ENCODE peak calls at places on chromosome 12, in ten cellular contexts. One of them, this sample, is unnamed.

GRCh38 chr12:52521581-52522266 is 1.5 kb upstream of the KRT5 start:
- DNase-seq in EL: peak; percentile 78
- DNase-seq in HEK293T: no peak
- DNase-seq in H4: peak; percentile 29
- DNase-seq in NCI-H2081 treated with DMSO at 0.1 percent for 48 hours: no peak
- DNase-seq in AG20443: peak; percentile 74
- DNase-seq in COR-L47: no peak
- DNase-seq in ELR: peak; percentile 66
- DNase-seq in activated effector memory CD4-positive, alpha-beta T cell treated with anti-CD3 and anti-CD28 coated beads, Interleukin-2, amount 50 U/mL, for 16 hours: no peak
- DNase-seq in ecto neural progenitor cell: peak; percentile 50
- DNase-seq in this sample: no peak

GRCh38 chr12:89029961-89030360 is 322.3 kb downstream of the DUSP6 start:
- DNase-seq in EL: peak; percentile 11
- DNase-seq in HEK293T: no peak
- DNase-seq in H4: no peak
- DNase-seq in NCI-H2081 treated with DMSO at 0.1 percent for 48 hours: no peak
- DNase-seq in AG20443: peak; percentile 8
- DNase-seq in COR-L47: no peak
- DNase-seq in ELR: no peak
- DNase-seq in activated effector memory CD4-positive, alpha-beta T cell treated with anti-CD3 and anti-CD28 coated beads, Interleukin-2, amount 50 U/mL, for 16 hours: no peak
- DNase-seq in ecto neural progenitor cell: no peak
- DNase-seq in this sample: no peak

GRCh38 chr12:104669851-104670337 is 213.1 kb downstream of the CHST11 start:
- DNase-seq in EL: no peak
- DNase-seq in HEK293T: no peak
- DNase-seq in H4: no peak
- DNase-seq in NCI-H2081 treated with DMSO at 0.1 percent for 48 hours: no peak
- DNase-seq in AG20443: no peak
- DNase-seq in COR-L47: no peak
- DNase-seq in ELR: no peak
- DNase-seq in activated effector memory CD4-positive, alpha-beta T cell treated with anti-CD3 and anti-CD28 coated beads, Interleukin-2, amount 50 U/mL, for 16 hours: no peak
- DNase-seq in ecto neural progenitor cell: no peak
- DNase-seq in this sample: peak; percentile 86

GRCh38 chr12:120625557-120626419 is 14.6 kb upstream of the CABP1 start:
- DNase-seq in EL: no peak
- DNase-seq in HEK293T: peak; percentile 51
- DNase-seq in H4: no peak
- DNase-seq in NCI-H2081 treated with DMSO at 0.1 percent for 48 hours: no peak
- DNase-seq in AG20443: no peak
- DNase-seq in COR-L47: no peak
- DNase-seq in ELR: no peak
- DNase-seq in activated effector memory CD4-positive, alpha-beta T cell treated with anti-CD3 and anti-CD28 coated beads, Interleukin-2, amount 50 U/mL, for 16 hours: peak; percentile 67
- DNase-seq in ecto neural progenitor cell: no peak
- DNase-seq in this sample: no peak

GRCh38 chr12:131784909-131785762 is 43.1 kb upstream of the MMP17 start:
- DNase-seq in EL: no peak
- DNase-seq in HEK293T: no peak
- DNase-seq in H4: no peak
- DNase-seq in NCI-H2081 treated with DMSO at 0.1 percent for 48 hours: no peak
- DNase-seq in AG20443: no peak
- DNase-seq in COR-L47: no peak
- DNase-seq in ELR: no peak
- DNase-seq in activated effector memory CD4-positive, alpha-beta T cell treated with anti-CD3 and anti-CD28 coated beads, Interleukin-2, amount 50 U/mL, for 16 hours: peak; percentile 28
- DNase-seq in ecto neural progenitor cell: no peak
- DNase-seq in this sample: no peak

GRCh38 chr12:122080149-122081107 is 1.9 kb downstream of the MLXIP start:
- DNase-seq in EL: peak; percentile 89
- DNase-seq in HEK293T: no peak
- DNase-seq in H4: peak; percentile 49
- DNase-seq in NCI-H2081 treated with DMSO at 0.1 percent for 48 hours: no peak
- DNase-seq in AG20443: peak; percentile 68
- DNase-seq in COR-L47: peak; percentile 22
- DNase-seq in ELR: peak; percentile 91
- DNase-seq in activated effector memory CD4-positive, alpha-beta T cell treated with anti-CD3 and anti-CD28 coated beads, Interleukin-2, amount 50 U/mL, for 16 hours: peak; percentile 64
- DNase-seq in ecto neural progenitor cell: no peak
- DNase-seq in this sample: peak; percentile 81

GRCh38 chr12:95733156-95733825 is 57.3 kb downstream of the NTN4 start:
- DNase-seq in EL: peak; percentile 89
- DNase-seq in HEK293T: peak; percentile 33
- DNase-seq in H4: peak; percentile 86
- DNase-seq in NCI-H2081 treated with DMSO at 0.1 percent for 48 hours: no peak
- DNase-seq in AG20443: peak; percentile 79
- DNase-seq in COR-L47: no peak
- DNase-seq in ELR: peak; percentile 82
- DNase-seq in activated effector memory CD4-positive, alpha-beta T cell treated with anti-CD3 and anti-CD28 coated beads, Interleukin-2, amount 50 U/mL, for 16 hours: no peak
- DNase-seq in ecto neural progenitor cell: no peak
- DNase-seq in this sample: no peak

GRCh38 chr12:76922821-76923315 is 44.0 kb upstream of the CSRP2 start:
- DNase-seq in EL: peak; percentile 43
- DNase-seq in HEK293T: no peak
- DNase-seq in H4: no peak
- DNase-seq in NCI-H2081 treated with DMSO at 0.1 percent for 48 hours: no peak
- DNase-seq in AG20443: no peak
- DNase-seq in COR-L47: no peak
- DNase-seq in ELR: peak; percentile 17
- DNase-seq in activated effector memory CD4-positive, alpha-beta T cell treated with anti-CD3 and anti-CD28 coated beads, Interleukin-2, amount 50 U/mL, for 16 hours: no peak
- DNase-seq in ecto neural progenitor cell: no peak
- DNase-seq in this sample: no peak

GRCh38 chr12:19800884-19801283 is 361.6 kb downstream of the AEBP2 start:
- DNase-seq in EL: no peak
- DNase-seq in HEK293T: no peak
- DNase-seq in H4: no peak
- DNase-seq in NCI-H2081 treated with DMSO at 0.1 percent for 48 hours: no peak
- DNase-seq in AG20443: no peak
- DNase-seq in COR-L47: no peak
- DNase-seq in ELR: no peak
- DNase-seq in activated effector memory CD4-positive, alpha-beta T cell treated with anti-CD3 and anti-CD28 coated beads, Interleukin-2, amount 50 U/mL, for 16 hours: no peak
- DNase-seq in ecto neural progenitor cell: no peak
- DNase-seq in this sample: no peak

GRCh38 chr12:22255097-22255496 is 79.4 kb downstream of the ST8SIA1 start:
- DNase-seq in EL: peak; percentile 48
- DNase-seq in HEK293T: no peak
- DNase-seq in H4: no peak
- DNase-seq in NCI-H2081 treated with DMSO at 0.1 percent for 48 hours: no peak
- DNase-seq in AG20443: no peak
- DNase-seq in COR-L47: no peak
- DNase-seq in ELR: peak; percentile 73
- DNase-seq in activated effector memory CD4-positive, alpha-beta T cell treated with anti-CD3 and anti-CD28 coated beads, Interleukin-2, amount 50 U/mL, for 16 hours: no peak
- DNase-seq in ecto neural progenitor cell: peak; percentile 81
- DNase-seq in this sample: no peak

GRCh38 chr12:56261503-56262230 is 3.5 kb upstream of the ANKRD52 start:
- DNase-seq in EL: peak; percentile 95
- DNase-seq in HEK293T: no peak
- DNase-seq in H4: no peak
- DNase-seq in NCI-H2081 treated with DMSO at 0.1 percent for 48 hours: no peak
- DNase-seq in AG20443: peak; percentile 84
- DNase-seq in COR-L47: no peak
- DNase-seq in ELR: peak; percentile 93
- DNase-seq in activated effector memory CD4-positive, alpha-beta T cell treated with anti-CD3 and anti-CD28 coated beads, Interleukin-2, amount 50 U/mL, for 16 hours: no peak
- DNase-seq in ecto neural progenitor cell: no peak
- DNase-seq in this sample: no peak

GRCh38 chr12:105480162-105480561 is 149.7 kb downstream of the C12orf75 start:
- DNase-seq in EL: peak; percentile 71
- DNase-seq in HEK293T: no peak
- DNase-seq in H4: no peak
- DNase-seq in NCI-H2081 treated with DMSO at 0.1 percent for 48 hours: no peak
- DNase-seq in AG20443: no peak
- DNase-seq in COR-L47: no peak
- DNase-seq in ELR: peak; percentile 52
- DNase-seq in activated effector memory CD4-positive, alpha-beta T cell treated with anti-CD3 and anti-CD28 coated beads, Interleukin-2, amount 50 U/mL, for 16 hours: no peak
- DNase-seq in ecto neural progenitor cell: no peak
- DNase-seq in this sample: no peak

GRCh38 chr12:101759396-101760047 is 20.3 kb upstream of the SYCP3 start:
- DNase-seq in EL: peak; percentile 35
- DNase-seq in HEK293T: peak; percentile 55
- DNase-seq in H4: peak; percentile 27
- DNase-seq in NCI-H2081 treated with DMSO at 0.1 percent for 48 hours: no peak
- DNase-seq in AG20443: peak; percentile 63
- DNase-seq in COR-L47: no peak
- DNase-seq in ELR: peak; percentile 67
- DNase-seq in activated effector memory CD4-positive, alpha-beta T cell treated with anti-CD3 and anti-CD28 coated beads, Interleukin-2, amount 50 U/mL, for 16 hours: no peak
- DNase-seq in ecto neural progenitor cell: no peak
- DNase-seq in this sample: no peak

GRCh38 chr12:20963303-20963702 is 152.8 kb downstream of the SLCO1B3 start:
- DNase-seq in EL: no peak
- DNase-seq in HEK293T: no peak
- DNase-seq in H4: no peak
- DNase-seq in NCI-H2081 treated with DMSO at 0.1 percent for 48 hours: no peak
- DNase-seq in AG20443: no peak
- DNase-seq in COR-L47: no peak
- DNase-seq in ELR: no peak
- DNase-seq in activated effector memory CD4-positive, alpha-beta T cell treated with anti-CD3 and anti-CD28 coated beads, Interleukin-2, amount 50 U/mL, for 16 hours: no peak
- DNase-seq in ecto neural progenitor cell: no peak
- DNase-seq in this sample: no peak

GRCh38 chr12:79776111-79776510 is 85.3 kb upstream of the PAWR start:
- DNase-seq in EL: peak; percentile 45
- DNase-seq in HEK293T: no peak
- DNase-seq in H4: no peak
- DNase-seq in NCI-H2081 treated with DMSO at 0.1 percent for 48 hours: no peak
- DNase-seq in AG20443: peak; percentile 29
- DNase-seq in COR-L47: no peak
- DNase-seq in ELR: peak; percentile 48
- DNase-seq in activated effector memory CD4-positive, alpha-beta T cell treated with anti-CD3 and anti-CD28 coated beads, Interleukin-2, amount 50 U/mL, for 16 hours: no peak
- DNase-seq in ecto neural progenitor cell: no peak
- DNase-seq in this sample: no peak

GRCh38 chr12:20601668-20602280 is 93.4 kb upstream of the SLCO1C1 start:
- DNase-seq in EL: peak; percentile 47
- DNase-seq in HEK293T: peak; percentile 10
- DNase-seq in H4: peak; percentile 23
- DNase-seq in NCI-H2081 treated with DMSO at 0.1 percent for 48 hours: peak; percentile 63
- DNase-seq in AG20443: peak; percentile 39
- DNase-seq in COR-L47: peak; percentile 4
- DNase-seq in ELR: peak; percentile 27
- DNase-seq in activated effector memory CD4-positive, alpha-beta T cell treated with anti-CD3 and anti-CD28 coated beads, Interleukin-2, amount 50 U/mL, for 16 hours: no peak
- DNase-seq in ecto neural progenitor cell: no peak
- DNase-seq in this sample: no peak

GRCh38 chr12:47276253-47277070 is 196.7 kb upstream of the AMIGO2 start:
- DNase-seq in EL: peak; percentile 66
- DNase-seq in HEK293T: no peak
- DNase-seq in H4: peak; percentile 98
- DNase-seq in NCI-H2081 treated with DMSO at 0.1 percent for 48 hours: no peak
- DNase-seq in AG20443: no peak
- DNase-seq in COR-L47: peak; percentile 11
- DNase-seq in ELR: peak; percentile 63
- DNase-seq in activated effector memory CD4-positive, alpha-beta T cell treated with anti-CD3 and anti-CD28 coated beads, Interleukin-2, amount 50 U/mL, for 16 hours: peak; percentile 69
- DNase-seq in ecto neural progenitor cell: no peak
- DNase-seq in this sample: peak; percentile 64

GRCh38 chr12:32331133-32331532 is 68.2 kb upstream of the FGD4 start:
- DNase-seq in EL: peak; percentile 57
- DNase-seq in HEK293T: no peak
- DNase-seq in H4: peak; percentile 58
- DNase-seq in NCI-H2081 treated with DMSO at 0.1 percent for 48 hours: no peak
- DNase-seq in AG20443: no peak
- DNase-seq in COR-L47: no peak
- DNase-seq in ELR: peak; percentile 62
- DNase-seq in activated effector memory CD4-positive, alpha-beta T cell treated with anti-CD3 and anti-CD28 coated beads, Interleukin-2, amount 50 U/mL, for 16 hours: no peak
- DNase-seq in ecto neural progenitor cell: no peak
- DNase-seq in this sample: no peak

GRCh38 chr12:82089369-82090121 is 268.6 kb downstream of the CCDC59 start:
- DNase-seq in EL: no peak
- DNase-seq in HEK293T: no peak
- DNase-seq in H4: no peak
- DNase-seq in NCI-H2081 treated with DMSO at 0.1 percent for 48 hours: no peak
- DNase-seq in AG20443: no peak
- DNase-seq in COR-L47: no peak
- DNase-seq in ELR: no peak
- DNase-seq in activated effector memory CD4-positive, alpha-beta T cell treated with anti-CD3 and anti-CD28 coated beads, Interleukin-2, amount 50 U/mL, for 16 hours: no peak
- DNase-seq in ecto neural progenitor cell: no peak
- DNase-seq in this sample: no peak

GRCh38 chr12:65881965-65882413 is 57.7 kb downstream of the HMGA2 start:
- DNase-seq in EL: no peak
- DNase-seq in HEK293T: no peak
- DNase-seq in H4: no peak
- DNase-seq in NCI-H2081 treated with DMSO at 0.1 percent for 48 hours: no peak
- DNase-seq in AG20443: peak; percentile 68
- DNase-seq in COR-L47: no peak
- DNase-seq in ELR: no peak
- DNase-seq in activated effector memory CD4-positive, alpha-beta T cell treated with anti-CD3 and anti-CD28 coated beads, Interleukin-2, amount 50 U/mL, for 16 hours: no peak
- DNase-seq in ecto neural progenitor cell: peak; percentile 72
- DNase-seq in this sample: peak; percentile 89

GRCh38 chr12:116517431-116518045 is 41.6 kb upstream of the MAP1LC3B2 start:
- DNase-seq in EL: no peak
- DNase-seq in HEK293T: no peak
- DNase-seq in H4: no peak
- DNase-seq in NCI-H2081 treated with DMSO at 0.1 percent for 48 hours: no peak
- DNase-seq in AG20443: no peak
- DNase-seq in COR-L47: no peak
- DNase-seq in ELR: no peak
- DNase-seq in activated effector memory CD4-positive, alpha-beta T cell treated with anti-CD3 and anti-CD28 coated beads, Interleukin-2, amount 50 U/mL, for 16 hours: no peak
- DNase-seq in ecto neural progenitor cell: no peak
- DNase-seq in this sample: no peak

GRCh38 chr12:24233519-24234246 is 284.2 kb upstream of the SOX5 start:
- DNase-seq in EL: no peak
- DNase-seq in HEK293T: no peak
- DNase-seq in H4: no peak
- DNase-seq in NCI-H2081 treated with DMSO at 0.1 percent for 48 hours: no peak
- DNase-seq in AG20443: no peak
- DNase-seq in COR-L47: no peak
- DNase-seq in ELR: no peak
- DNase-seq in activated effector memory CD4-positive, alpha-beta T cell treated with anti-CD3 and anti-CD28 coated beads, Interleukin-2, amount 50 U/mL, for 16 hours: no peak
- DNase-seq in ecto neural progenitor cell: no peak
- DNase-seq in this sample: no peak

GRCh38 chr12:47941475-47942326 is 21.7 kb upstream of the TMEM106C start:
- DNase-seq in EL: no peak
- DNase-seq in HEK293T: no peak
- DNase-seq in H4: no peak
- DNase-seq in NCI-H2081 treated with DMSO at 0.1 percent for 48 hours: no peak
- DNase-seq in AG20443: no peak
- DNase-seq in COR-L47: no peak
- DNase-seq in ELR: no peak
- DNase-seq in activated effector memory CD4-positive, alpha-beta T cell treated with anti-CD3 and anti-CD28 coated beads, Interleukin-2, amount 50 U/mL, for 16 hours: no peak
- DNase-seq in ecto neural progenitor cell: no peak
- DNase-seq in this sample: no peak

GRCh38 chr12:52387859-52388258 is 2.4 kb upstream of the KRT84 start:
- DNase-seq in EL: no peak
- DNase-seq in HEK293T: no peak
- DNase-seq in H4: no peak
- DNase-seq in NCI-H2081 treated with DMSO at 0.1 percent for 48 hours: no peak
- DNase-seq in AG20443: no peak
- DNase-seq in COR-L47: no peak
- DNase-seq in ELR: no peak
- DNase-seq in activated effector memory CD4-positive, alpha-beta T cell treated with anti-CD3 and anti-CD28 coated beads, Interleukin-2, amount 50 U/mL, for 16 hours: no peak
- DNase-seq in ecto neural progenitor cell: no peak
- DNase-seq in this sample: peak; percentile 41

GRCh38 chr12:47033797-47034555 is 45.4 kb upstream of the PCED1B start:
- DNase-seq in EL: no peak
- DNase-seq in HEK293T: no peak
- DNase-seq in H4: no peak
- DNase-seq in NCI-H2081 treated with DMSO at 0.1 percent for 48 hours: no peak
- DNase-seq in AG20443: no peak
- DNase-seq in COR-L47: no peak
- DNase-seq in ELR: peak; percentile 21
- DNase-seq in activated effector memory CD4-positive, alpha-beta T cell treated with anti-CD3 and anti-CD28 coated beads, Interleukin-2, amount 50 U/mL, for 16 hours: no peak
- DNase-seq in ecto neural progenitor cell: no peak
- DNase-seq in this sample: no peak

GRCh38 chr12:17609152-17609551 is 480.8 kb downstream of the RERGL start:
- DNase-seq in EL: no peak
- DNase-seq in HEK293T: no peak
- DNase-seq in H4: no peak
- DNase-seq in NCI-H2081 treated with DMSO at 0.1 percent for 48 hours: no peak
- DNase-seq in AG20443: no peak
- DNase-seq in COR-L47: no peak
- DNase-seq in ELR: peak; percentile 64
- DNase-seq in activated effector memory CD4-positive, alpha-beta T cell treated with anti-CD3 and anti-CD28 coated beads, Interleukin-2, amount 50 U/mL, for 16 hours: no peak
- DNase-seq in ecto neural progenitor cell: no peak
- DNase-seq in this sample: no peak

GRCh38 chr12:27969901-27970390 is 2.6 kb downstream of the PTHLH start:
- DNase-seq in EL: peak; percentile 69
- DNase-seq in HEK293T: peak; percentile 54
- DNase-seq in H4: peak; percentile 48
- DNase-seq in NCI-H2081 treated with DMSO at 0.1 percent for 48 hours: no peak
- DNase-seq in AG20443: peak; percentile 55
- DNase-seq in COR-L47: no peak
- DNase-seq in ELR: peak; percentile 84
- DNase-seq in activated effector memory CD4-positive, alpha-beta T cell treated with anti-CD3 and anti-CD28 coated beads, Interleukin-2, amount 50 U/mL, for 16 hours: peak; percentile 84
- DNase-seq in ecto neural progenitor cell: no peak
- DNase-seq in this sample: peak; percentile 78

GRCh38 chr12:63869656-63870055 is 25.2 kb downstream of the SRGAP1 start:
- DNase-seq in EL: peak; percentile 41
- DNase-seq in HEK293T: no peak
- DNase-seq in H4: no peak
- DNase-seq in NCI-H2081 treated with DMSO at 0.1 percent for 48 hours: no peak
- DNase-seq in AG20443: no peak
- DNase-seq in COR-L47: no peak
- DNase-seq in ELR: peak; percentile 25
- DNase-seq in activated effector memory CD4-positive, alpha-beta T cell treated with anti-CD3 and anti-CD28 coated beads, Interleukin-2, amount 50 U/mL, for 16 hours: no peak
- DNase-seq in ecto neural progenitor cell: no peak
- DNase-seq in this sample: no peak

This sample was measured in spleen.